ENCODE peak calls at places on chromosome 9, in nine cellular contexts. P, X, Q, Z, F, M, Y, K and B are unnamed samples. For H3K27me3, the result is how much of the 10 kb centered on the place peaks cover.

GRCh38 chr9:2613730-2614271 is 7.8 kb upstream of the VLDLR start:
- DNase-seq in P (no peak), X (peak), Q (no peak), Z (peak), F (no peak), M (no peak), Y (no peak), K (no peak), B (no peak)

GRCh38 chr9:125429476-125430160 is 168.0 kb downstream of the GAPVD1 start:
- DNase-seq in P (no peak), X (no peak), Q (no peak), Z (peak), F (no peak), M (no peak), Y (no peak), K (no peak), B (no peak)

GRCh38 chr9:136621019-136621733 is 41.5 kb upstream of the EGFL7 start:
- DNase-seq in P (no peak), X (no peak), Q (no peak), Z (peak), F (peak), M (peak), Y (no peak), K (peak), B (no peak)

GRCh38 chr9:18359335-18359734 is 114.6 kb upstream of the ADAMTSL1 start:
- DNase-seq in P (no peak), X (no peak), Q (no peak), Z (no peak), F (peak), M (no peak), Y (no peak), K (peak), B (no peak)

GRCh38 chr9:136709454-136710109 is 2.8 kb upstream of the DIPK1B start:
- DNase-seq in P (no peak), X (no peak), Q (no peak), Z (no peak), F (no peak), M (no peak), Y (no peak), K (no peak), B (no peak)

GRCh38 chr9:79570449-79571308 is 1.1 kb upstream of the TLE4 start:
- DNase-seq in P (peak), X (peak), Q (peak), Z (peak), F (peak), M (peak), Y (peak), K (peak), B (peak)

GRCh38 chr9:138022121-138022741 is 144.6 kb downstream of the CACNA1B start:
- DNase-seq in P (peak), X (no peak), Q (peak), Z (no peak), F (peak), M (no peak), Y (peak), K (no peak), B (peak)

GRCh38 chr9:77021928-77022782 is 2.7 kb downstream of the FOXB2 start:
- DNase-seq in P (no peak), X (no peak), Q (peak), Z (no peak), F (no peak), M (no peak), Y (no peak), K (no peak), B (no peak)

GRCh38 chr9:87657190-87657589 is 68.7 kb upstream of the CTSL start:
- DNase-seq in P (no peak), X (peak), Q (no peak), Z (no peak), F (peak), M (no peak), Y (no peak), K (no peak), B (no peak)

GRCh38 chr9:134242706-134243105 is 78.3 kb upstream of the RNU6ATAC start:
- DNase-seq in P (no peak), X (no peak), Q (no peak), Z (peak), F (no peak), M (no peak), Y (no peak), K (no peak), B (no peak)

GRCh38 chr9:90943341-90943740 is 141.7 kb downstream of the SYK start:
- DNase-seq in P (no peak), X (no peak), Q (no peak), Z (no peak), F (no peak), M (no peak), Y (no peak), K (peak), B (no peak)

GRCh38 chr9:14437336-14438231 is 123.6 kb upstream of the NFIB start:
- DNase-seq in P (no peak), X (no peak), Q (no peak), Z (peak), F (no peak), M (no peak), Y (no peak), K (no peak), B (no peak)

GRCh38 chr9:109779711-109780452 is at the start of gene PALM2AKAP2:
- DNase-seq in P (no peak), X (peak), Q (peak), Z (peak), F (peak), M (no peak), Y (no peak), K (peak), B (peak)

GRCh38 chr9:137297966-137298365 is 4.1 kb downstream of the NRARP start:
- DNase-seq in P (no peak), X (no peak), Q (no peak), Z (peak), F (no peak), M (no peak), Y (no peak), K (no peak), B (peak)

GRCh38 chr9:113702423-113702755 is 173.7 kb upstream of the ZNF618 start:
- DNase-seq in P (no peak), X (no peak), Q (no peak), Z (no peak), F (no peak), M (no peak), Y (no peak), K (no peak), B (no peak)

GRCh38 chr9:117678882-117679281 is 25.3 kb upstream of the TLR4 start:
- DNase-seq in P (no peak), X (no peak), Q (no peak), Z (no peak), F (no peak), M (no peak), Y (no peak), K (no peak), B (no peak)

GRCh38 chr9:119435066-119435465 is 65.8 kb upstream of the BRINP1 start:
- DNase-seq in P (no peak), X (no peak), Q (no peak), Z (no peak), F (no peak), M (no peak), Y (no peak), K (no peak), B (no peak)

GRCh38 chr9:30997291-30997690 is 1387.2 kb upstream of the ACO1 start:
- DNase-seq in P (no peak), X (no peak), Q (no peak), Z (no peak), F (no peak), M (no peak), Y (no peak), K (no peak), B (no peak)

GRCh38 chr9:137545123-137545522 is 5.1 kb downstream of the PNPLA7 start:
- DNase-seq in P (no peak), X (no peak), Q (no peak), Z (peak), F (peak), M (no peak), Y (no peak), K (no peak), B (no peak)

GRCh38 chr9:96073531-96074284 is 198.2 kb downstream of the ERCC6L2 start:
- DNase-seq in P (no peak), X (no peak), Q (no peak), Z (peak), F (peak), M (peak), Y (no peak), K (no peak), B (no peak)

GRCh38 chr9:94639996-94640376 is 668 bp upstream of the FBP1 start:
- DNase-seq in P (peak), X (no peak), Q (peak), Z (no peak), F (no peak), M (no peak), Y (no peak), K (no peak), B (no peak)

GRCh38 chr9:18126776-18127175 is 347.2 kb upstream of the ADAMTSL1 start:
- DNase-seq in P (no peak), X (no peak), Q (no peak), Z (no peak), F (no peak), M (no peak), Y (no peak), K (peak), B (no peak)

GRCh38 chr9:18595597-18595996 is 121.6 kb downstream of the ADAMTSL1 start:
- DNase-seq in P (no peak), X (no peak), Q (no peak), Z (peak), F (no peak), M (no peak), Y (no peak), K (no peak), B (no peak)

GRCh38 chr9:86983260-86984255 is 36.3 kb upstream of the GAS1 start:
- DNase-seq in P (no peak), X (no peak), Q (no peak), Z (peak), F (peak), M (no peak), Y (no peak), K (peak), B (no peak)

GRCh38 chr9:22357016-22357415 is 89.6 kb upstream of the DMRTA1 start:
- DNase-seq in P (no peak), X (no peak), Q (peak), Z (no peak), F (no peak), M (no peak), Y (no peak), K (no peak), B (no peak)

GRCh38 chr9:136007906-136008692 is 46.9 kb upstream of the UBAC1 start:
- DNase-seq in P (no peak), X (no peak), Q (no peak), Z (peak), F (no peak), M (no peak), Y (no peak), K (no peak), B (no peak)

GRCh38 chr9:127365461-127365860 is 31.5 kb upstream of the SLC2A8 start:
- DNase-seq in P (no peak), X (no peak), Q (no peak), Z (no peak), F (no peak), M (no peak), Y (no peak), K (no peak), B (no peak)
- H3K27me3 ChIP-seq in P (under half), X (under half), Q (under half), Z (under half), F (under half), M (under half), Y (under half), K (half or more), B (under half)

GRCh38 chr9:83023151-83023550 is 39.8 kb downstream of the RASEF start:
- DNase-seq in P (no peak), X (no peak), Q (no peak), Z (no peak), F (no peak), M (no peak), Y (no peak), K (no peak), B (no peak)

GRCh38 chr9:83030391-83031107 is 32.4 kb downstream of the RASEF start:
- DNase-seq in P (no peak), X (no peak), Q (no peak), Z (no peak), F (no peak), M (no peak), Y (no peak), K (no peak), B (no peak)

GRCh38 chr9:83024501-83025125 is 38.3 kb downstream of the RASEF start:
- DNase-seq in P (no peak), X (no peak), Q (no peak), Z (no peak), F (peak), M (no peak), Y (no peak), K (no peak), B (no peak)

GRCh38 chr9:83032065-83032625 is 30.8 kb downstream of the RASEF start:
- DNase-seq in P (no peak), X (no peak), Q (no peak), Z (no peak), F (no peak), M (no peak), Y (no peak), K (no peak), B (no peak)

DNA sequence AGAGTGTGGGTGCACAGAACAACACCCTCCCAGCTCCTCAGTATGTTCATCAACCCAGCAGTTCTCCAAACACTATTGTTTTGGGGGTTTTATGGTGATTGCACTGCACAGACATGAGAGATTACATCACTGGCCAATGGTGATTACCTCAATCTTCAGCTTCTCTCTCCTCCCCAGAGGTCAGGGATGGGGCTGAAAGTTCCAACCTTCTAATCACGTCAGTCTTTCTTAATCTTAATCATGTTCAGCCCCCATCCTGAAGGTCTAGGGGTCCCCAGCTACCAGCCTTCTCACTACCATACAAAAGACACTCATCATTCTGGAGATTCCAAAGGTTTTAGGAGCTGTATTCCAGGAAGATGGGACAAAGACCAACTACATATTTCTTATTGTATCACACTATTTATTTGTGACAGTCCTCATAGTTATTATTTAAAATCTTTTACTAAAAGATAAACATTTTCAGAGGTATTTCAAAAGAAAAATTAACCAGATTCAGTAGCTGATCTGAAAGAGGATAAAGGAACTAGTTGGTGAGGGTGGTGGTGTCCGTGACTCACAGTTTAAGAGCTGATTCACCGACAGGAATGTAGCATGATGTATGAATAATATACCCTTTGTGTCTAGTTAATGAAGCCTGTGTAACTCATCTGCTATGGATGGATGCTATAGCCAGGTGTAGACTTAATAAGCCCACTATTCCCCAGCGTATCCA is 35.6 kb downstream of the RASEF start:
- DNase-seq in P (no peak), X (no peak), Q (no peak), Z (no peak), F (peak), M (no peak), Y (no peak), K (peak), B (no peak)
- H3K4me3 ChIP-seq in P (no peak), X (no peak), Q (no peak), Z (no peak), F (no peak), M (no peak), Y (no peak), K (no peak), B (no peak)

DNA sequence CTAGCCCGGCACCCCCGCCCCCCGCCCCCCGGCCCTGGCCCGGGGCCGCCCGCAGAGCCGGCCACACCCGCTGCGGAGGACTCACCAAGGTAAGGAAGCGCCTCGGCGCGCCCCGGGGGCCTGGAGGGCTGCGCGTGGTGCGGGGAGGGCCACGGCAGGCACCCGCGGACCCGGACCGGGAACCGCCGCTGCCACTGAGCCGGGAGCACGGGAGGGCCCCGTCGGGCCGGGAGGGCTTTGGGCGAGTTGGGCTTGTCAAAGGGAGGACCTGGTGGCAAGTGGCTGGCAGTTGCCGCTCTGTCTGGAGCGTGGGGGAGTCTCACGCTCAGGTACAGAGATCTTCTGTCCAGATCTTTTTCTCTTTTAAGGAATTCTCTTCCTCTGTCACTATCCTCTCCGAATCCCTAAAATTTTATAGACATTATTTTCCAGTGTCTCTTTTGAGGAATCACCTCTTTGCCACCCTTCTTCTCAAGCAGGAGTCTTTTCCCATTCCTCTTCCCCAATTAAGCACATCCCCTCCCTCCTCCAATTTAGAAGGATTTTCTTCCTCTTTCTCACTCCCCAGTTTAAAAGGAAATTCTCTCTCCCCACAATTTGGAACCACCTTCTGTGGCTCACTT is 11.3 kb upstream of the LHX2 start:
- DNase-seq in P (no peak), X (no peak), Q (peak), Z (no peak), F (no peak), M (no peak), Y (no peak), K (no peak), B (no peak)
- H3K27me3 ChIP-seq in P (half or more), X (half or more), Q (half or more), Z (under half), F (half or more), M (half or more), Y (under half), K (half or more), B (half or more)

GRCh38 chr9:34991833-34992375 is 2.4 kb downstream of the DNAJB5 start:
- DNase-seq in P (no peak), X (no peak), Q (peak), Z (peak), F (peak), M (no peak), Y (no peak), K (no peak), B (peak)

GRCh38 chr9:34993502-34994428 is 4.2 kb downstream of the DNAJB5 start:
- DNase-seq in P (no peak), X (peak), Q (no peak), Z (peak), F (peak), M (no peak), Y (no peak), K (peak), B (peak)

GRCh38 chr9:34990908-34991832 is 1.6 kb downstream of the DNAJB5 start:
- DNase-seq in P (no peak), X (no peak), Q (peak), Z (no peak), F (no peak), M (no peak), Y (no peak), K (no peak), B (no peak)

GRCh38 chr9:34994429-34995287 is 5.1 kb downstream of the DNAJB5 start:
- DNase-seq in P (no peak), X (no peak), Q (peak), Z (no peak), F (peak), M (no peak), Y (no peak), K (peak), B (no peak)

GRCh38 chr9:34992376-34992951 is 2.9 kb downstream of the DNAJB5 start:
- DNase-seq in P (no peak), X (peak), Q (peak), Z (peak), F (peak), M (no peak), Y (no peak), K (peak), B (no peak)
- H3K4me3 ChIP-seq in P (no peak), X (no peak), Q (no peak), Z (no peak), F (no peak), M (no peak), Y (no peak), K (no peak), B (no peak)

DNA sequence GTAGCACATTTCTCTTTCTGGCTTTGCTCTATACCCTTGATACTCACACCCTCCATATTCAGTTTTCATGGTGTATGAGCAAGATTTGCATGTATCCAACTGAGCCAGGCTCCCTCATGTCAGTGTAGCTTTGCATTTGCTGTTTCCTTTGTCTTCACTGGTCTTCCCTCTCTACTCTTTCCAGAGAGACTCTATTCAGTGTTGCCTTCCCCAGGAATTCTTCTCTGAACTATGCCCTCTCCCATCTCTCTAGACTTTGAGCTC is 20.4 kb upstream of the PAX5 start:
- DNase-seq in P (no peak), X (no peak), Q (no peak), Z (no peak), F (no peak), M (no peak), Y (no peak), K (no peak), B (no peak)
- H3K27me3 ChIP-seq in P (under half), X (half or more), Q (under half), Z (under half), F (half or more), M (under half), Y (under half), K (half or more), B (under half)

DNA sequence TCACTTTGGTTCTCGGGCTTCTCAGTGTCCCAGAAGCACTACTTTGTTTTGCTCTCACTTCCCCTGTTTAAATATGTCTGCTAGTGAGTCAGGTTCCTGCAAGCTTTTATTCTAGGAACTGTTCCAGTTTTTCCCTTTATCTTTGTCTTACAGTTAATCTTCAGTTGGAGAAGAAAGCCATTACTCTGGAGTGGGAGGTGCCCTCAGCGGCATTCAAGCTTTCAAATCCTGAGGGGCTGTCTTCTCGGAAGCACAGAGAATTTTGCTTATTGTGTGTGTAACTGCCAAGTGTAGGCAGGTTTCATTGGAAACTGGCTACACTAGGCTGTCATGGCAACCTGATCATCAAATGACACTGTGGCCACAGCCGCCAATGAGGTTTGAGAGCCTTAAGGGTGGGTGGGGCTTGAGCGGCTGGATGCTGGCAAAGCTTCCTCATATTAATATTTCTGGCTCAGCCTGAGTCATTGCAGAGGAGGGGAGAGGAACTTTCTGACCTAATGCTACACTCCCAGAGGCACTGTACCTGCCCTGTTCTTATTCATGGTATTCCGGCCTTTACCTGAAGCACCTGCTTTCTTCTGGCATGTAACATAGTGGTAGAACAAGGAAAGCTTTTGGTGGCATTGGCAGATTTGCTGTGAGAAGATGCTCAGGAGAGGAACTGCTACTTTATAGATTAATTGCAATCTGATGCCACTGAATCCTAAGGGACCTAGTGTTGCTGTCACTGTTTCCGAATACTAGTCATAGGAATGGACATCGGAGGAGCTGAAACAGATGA is 26.3 kb downstream of the SLC25A25 start:
- DNase-seq in P (no peak), X (peak), Q (peak), Z (peak), F (peak), M (peak), Y (peak), K (peak), B (peak)
- H3K4me3 ChIP-seq in P (no peak), X (no peak), Q (no peak), Z (peak), F (no peak), M (no peak), Y (no peak), K (peak), B (peak)

GRCh38 chr9:131625848-131626670 is 80.7 kb downstream of the PRRT1B start:
- DNase-seq in P (no peak), X (no peak), Q (no peak), Z (no peak), F (no peak), M (no peak), Y (peak), K (no peak), B (no peak)
- H3K27me3 ChIP-seq in P (under half), X (under half), Q (under half), Z (under half), F (under half), M (under half), Y (under half), K (under half), B (under half)

DNA sequence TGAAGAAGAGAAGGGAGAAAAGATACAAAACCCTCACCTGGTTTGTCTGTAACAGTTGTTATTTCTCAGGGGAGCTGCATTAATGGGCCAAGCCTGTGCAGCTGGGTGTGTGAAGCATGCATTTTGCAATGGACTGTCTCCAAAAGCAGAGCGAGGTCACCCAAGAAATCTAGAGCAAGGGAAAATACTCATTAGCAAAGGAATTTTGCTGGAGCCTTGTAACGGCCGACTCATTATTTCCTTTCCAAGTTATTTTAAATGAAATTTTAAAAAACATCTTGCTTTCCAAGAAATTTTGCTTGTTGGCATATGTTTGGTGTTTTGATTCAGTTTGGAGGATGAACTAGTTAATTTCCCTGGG is 3.5 kb downstream of the S1PR3 start:
- DNase-seq in P (no peak), X (no peak), Q (no peak), Z (no peak), F (peak), M (no peak), Y (no peak), K (peak), B (no peak)
- H3K4me3 ChIP-seq in P (no peak), X (peak), Q (no peak), Z (no peak), F (no peak), M (no peak), Y (no peak), K (peak), B (no peak)